ENCODE peak calls at places on chromosome 18, in six cellular contexts. E, A, P, U, C and Z are unnamed samples.

GRCh38 chr18:12376718-12377555 is at the start of gene AFG3L2:
- DNase-seq in E (peak), A (peak), P (peak), U (peak), C (peak), Z (peak)

GRCh38 chr18:9065864-9066263 is 36.6 kb upstream of the NDUFV2 start:
- DNase-seq in E (no peak), A (no peak), P (no peak), U (no peak), C (no peak), Z (no peak)

GRCh38 chr18:63617049-63617995 is 26.7 kb downstream of the SERPINB4 start:
- DNase-seq in E (no peak), A (no peak), P (no peak), U (no peak), C (no peak), Z (no peak)

GRCh38 chr18:10131783-10132381 is 218.1 kb downstream of the VAPA start:
- DNase-seq in E (no peak), A (no peak), P (no peak), U (peak), C (no peak), Z (no peak)

GRCh38 chr18:46506974-46507373 is 150.0 kb downstream of the LOXHD1 start:
- DNase-seq in E (no peak), A (no peak), P (no peak), U (no peak), C (no peak), Z (no peak)

GRCh38 chr18:68355637-68356036 is 359.3 kb downstream of the TMX3 start:
- DNase-seq in E (no peak), A (no peak), P (no peak), U (no peak), C (no peak), Z (no peak)

GRCh38 chr18:13233746-13234527 is 15.4 kb downstream of the LDLRAD4 start:
- DNase-seq in E (no peak), A (no peak), P (no peak), U (no peak), C (no peak), Z (no peak)

GRCh38 chr18:3245853-3246635 is 1.6 kb upstream of the MYL12A start:
- DNase-seq in E (no peak), A (peak), P (peak), U (peak), C (peak), Z (no peak)

GRCh38 chr18:68532328-68532885 is 182.5 kb downstream of the TMX3 start:
- DNase-seq in E (no peak), A (no peak), P (no peak), U (no peak), C (no peak), Z (no peak)

GRCh38 chr18:57422313-57422872 is 12.8 kb upstream of the ONECUT2 start:
- DNase-seq in E (no peak), A (no peak), P (no peak), U (no peak), C (no peak), Z (no peak)

GRCh38 chr18:70490008-70490933 is 201.4 kb downstream of the SOCS6 start:
- DNase-seq in E (no peak), A (peak), P (peak), U (peak), C (no peak), Z (peak)

GRCh38 chr18:34117319-34117718 is 107.4 kb downstream of the NOL4 start:
- DNase-seq in E (no peak), A (no peak), P (no peak), U (peak), C (no peak), Z (no peak)

GRCh38 chr18:41371718-41372117 is 583.3 kb upstream of the PIK3C3 start:
- DNase-seq in E (no peak), A (no peak), P (no peak), U (peak), C (no peak), Z (no peak)

GRCh38 chr18:62442391-62442790 is 80.4 kb upstream of the ZCCHC2 start:
- DNase-seq in E (no peak), A (no peak), P (no peak), U (no peak), C (no peak), Z (no peak)

GRCh38 chr18:68429111-68429510 is 285.8 kb downstream of the TMX3 start:
- DNase-seq in E (no peak), A (no peak), P (no peak), U (no peak), C (no peak), Z (no peak)

GRCh38 chr18:9827856-9828793 is 57.6 kb upstream of the TXNDC2 start:
- DNase-seq in E (no peak), A (peak), P (peak), U (no peak), C (no peak), Z (no peak)

GRCh38 chr18:28855524-28855923 is 678.6 kb upstream of the CDH2 start:
- DNase-seq in E (no peak), A (no peak), P (no peak), U (no peak), C (no peak), Z (no peak)

GRCh38 chr18:40752336-40752735 is 1202.7 kb upstream of the PIK3C3 start:
- DNase-seq in E (no peak), A (no peak), P (no peak), U (no peak), C (no peak), Z (no peak)

GRCh38 chr18:36374262-36374661 is 76.7 kb downstream of the FHOD3 start:
- DNase-seq in E (no peak), A (no peak), P (no peak), U (no peak), C (no peak), Z (no peak)

GRCh38 chr18:36375118-36375517 is 77.6 kb downstream of the FHOD3 start:
- DNase-seq in E (no peak), A (no peak), P (no peak), U (no peak), C (no peak), Z (no peak)

GRCh38 chr18:36378194-36378593 is 80.7 kb downstream of the FHOD3 start:
- DNase-seq in E (no peak), A (no peak), P (no peak), U (peak), C (no peak), Z (no peak)

GRCh38 chr18:36377626-36378025 is 80.1 kb downstream of the FHOD3 start:
- DNase-seq in E (no peak), A (no peak), P (no peak), U (peak), C (no peak), Z (no peak)

DNA sequence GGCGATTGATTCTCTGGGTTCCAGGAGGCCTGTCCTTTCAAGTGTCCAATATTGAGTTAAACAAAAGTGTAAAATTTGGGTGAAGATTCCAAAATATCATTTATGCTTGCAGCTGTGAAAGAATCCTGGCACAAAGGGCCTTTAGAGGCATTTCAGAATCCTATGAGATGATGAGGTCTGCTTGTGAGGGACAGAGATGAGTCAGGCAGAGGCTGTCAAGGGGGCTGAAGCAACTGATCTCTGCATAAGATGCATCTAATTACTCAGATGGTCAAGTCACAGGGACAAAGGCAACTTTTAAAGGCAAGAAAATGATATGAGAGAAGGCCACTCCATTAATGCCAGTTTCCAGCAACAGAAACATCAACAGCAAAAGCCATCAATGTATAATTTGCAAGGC is 78.8 kb downstream of the FHOD3 start:
- DNase-seq in E (no peak), A (no peak), P (no peak), U (no peak), C (no peak), Z (no peak)
- TF ChIP-seq YY1 in E (no peak), A (no peak), P (no peak), U (no peak), C (no peak), Z (no peak)

GRCh38 chr18:35949090-35949489 is 23.4 kb upstream of the RMP24 start:
- DNase-seq in E (no peak), A (no peak), P (no peak), U (no peak), C (no peak), Z (no peak)
- H3K4me3 ChIP-seq in E (no peak), A (no peak), P (no peak), U (no peak), C (peak), Z (peak)

GRCh38 chr18:2212846-2213245 is 358.5 kb downstream of the METTL4 start:
- DNase-seq in E (no peak), A (no peak), P (no peak), U (no peak), C (no peak), Z (no peak)

GRCh38 chr18:2218101-2218500 is 353.2 kb downstream of the METTL4 start:
- DNase-seq in E (no peak), A (no peak), P (no peak), U (no peak), C (no peak), Z (no peak)

GRCh38 chr18:2213905-2214304 is 357.4 kb downstream of the METTL4 start:
- DNase-seq in E (no peak), A (no peak), P (no peak), U (no peak), C (no peak), Z (no peak)
- TF ChIP-seq YY1 in E (no peak), A (no peak), P (no peak), U (no peak), C (no peak), Z (no peak)

DNA sequence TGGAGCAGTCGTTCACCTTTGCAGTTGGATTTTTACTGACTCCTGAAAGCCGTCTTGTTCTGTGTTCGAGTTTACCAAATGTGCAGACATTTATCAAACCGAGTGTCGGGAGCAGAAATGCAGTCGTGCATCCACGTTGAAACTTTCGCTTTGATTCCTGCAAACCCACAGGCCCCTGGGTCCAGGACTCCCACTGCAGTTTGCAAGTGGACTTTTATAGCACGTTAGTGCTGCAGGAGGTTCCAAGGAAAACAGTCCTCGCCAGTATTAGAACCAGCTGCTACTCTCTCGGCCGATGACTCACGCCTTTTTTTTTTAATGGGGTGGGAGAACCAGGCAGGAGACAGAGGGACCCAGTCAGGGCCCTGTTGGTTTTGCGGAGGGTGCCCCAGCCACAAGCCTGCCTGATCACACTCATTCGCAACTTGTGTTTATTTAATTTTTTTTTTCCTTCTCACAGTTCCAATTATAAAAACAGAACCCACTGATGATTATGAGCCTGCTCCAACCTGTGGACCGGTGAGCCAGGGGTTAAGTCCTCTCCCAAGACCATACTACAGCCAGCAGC is 90.1 kb downstream of the NFATC1 start:
- DNase-seq in E (no peak), A (no peak), P (no peak), U (no peak), C (no peak), Z (no peak)
- H3K4me3 ChIP-seq in E (no peak), A (no peak), P (no peak), U (no peak), C (no peak), Z (no peak)

GRCh38 chr18:58529714-58530354 is 99.1 kb downstream of the ALPK2 start:
- DNase-seq in E (no peak), A (peak), P (peak), U (peak), C (peak), Z (peak)
- TF ChIP-seq YY1 in E (peak), A (no peak), P (no peak), U (no peak), C (no peak), Z (no peak)

GRCh38 chr18:49164738-49165137 is 214.0 kb upstream of the SMAD7 start:
- DNase-seq in E (no peak), A (no peak), P (no peak), U (no peak), C (no peak), Z (no peak)
- H3K4me3 ChIP-seq in E (no peak), A (no peak), P (no peak), U (no peak), C (no peak), Z (no peak)

GRCh38 chr18:55234366-55235093 is 275.3 kb upstream of the CCDC68 start:
- DNase-seq in E (peak), A (peak), P (peak), U (peak), C (peak), Z (peak)
- TF ChIP-seq YY1 in E (peak), A (peak), P (no peak), U (peak), C (peak), Z (no peak)

DNA sequence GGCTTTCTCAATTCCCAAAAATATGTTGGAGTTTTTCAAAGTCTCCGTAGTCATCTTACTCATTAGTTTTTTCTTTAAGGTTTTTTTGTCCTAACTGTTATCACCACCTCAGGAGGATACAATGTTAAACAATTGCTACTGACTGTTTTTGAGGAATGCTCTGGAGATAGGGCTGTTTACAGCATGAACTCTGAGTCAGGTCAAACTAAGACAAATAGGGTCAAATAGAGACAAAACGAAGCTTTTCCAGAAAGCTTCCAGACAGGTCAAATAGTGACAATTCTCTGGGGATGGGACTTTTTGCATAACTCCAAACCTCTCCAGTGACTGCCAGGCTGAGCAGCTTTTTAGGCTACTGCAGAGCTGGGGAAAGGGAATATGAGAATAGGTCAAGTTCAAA is 15.2 kb upstream of the DIPK1C start:
- DNase-seq in E (no peak), A (no peak), P (no peak), U (no peak), C (no peak), Z (no peak)
- H3K4me3 ChIP-seq in E (no peak), A (no peak), P (no peak), U (no peak), C (no peak), Z (no peak)

GRCh38 chr18:7635948-7636347 is 68.8 kb downstream of the PTPRM start:
- DNase-seq in E (no peak), A (no peak), P (no peak), U (no peak), C (no peak), Z (no peak)

GRCh38 chr18:7641813-7642212 is 74.7 kb downstream of the PTPRM start:
- DNase-seq in E (no peak), A (no peak), P (no peak), U (no peak), C (no peak), Z (no peak)

GRCh38 chr18:7633171-7633570 is 66.1 kb downstream of the PTPRM start:
- DNase-seq in E (no peak), A (no peak), P (no peak), U (no peak), C (no peak), Z (no peak)

GRCh38 chr18:7632152-7633098 is 65.3 kb downstream of the PTPRM start:
- DNase-seq in E (no peak), A (no peak), P (no peak), U (no peak), C (no peak), Z (no peak)

DNA sequence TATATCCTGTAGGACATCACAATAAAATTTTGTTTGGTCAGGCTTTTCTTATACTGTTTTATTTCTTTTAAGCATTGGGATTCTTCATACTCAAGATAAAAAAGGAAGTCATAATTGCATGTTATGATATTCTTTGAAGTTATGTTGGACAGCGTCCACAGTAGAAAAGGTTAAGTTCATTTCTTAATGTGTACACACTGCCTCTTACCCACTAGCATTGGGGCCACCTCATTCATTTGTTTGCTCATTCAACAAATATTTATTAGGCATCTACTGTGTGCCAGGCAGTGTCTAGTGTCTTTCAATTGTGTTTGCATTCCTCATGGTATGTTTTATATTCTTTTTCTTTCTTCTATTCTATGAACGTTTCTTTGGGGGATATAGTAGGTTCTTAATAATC is 70.2 kb downstream of the PTPRM start:
- DNase-seq in E (no peak), A (no peak), P (no peak), U (no peak), C (no peak), Z (no peak)
- TF ChIP-seq YY1 in E (no peak), A (no peak), P (no peak), U (no peak), C (no peak), Z (no peak)

DNA sequence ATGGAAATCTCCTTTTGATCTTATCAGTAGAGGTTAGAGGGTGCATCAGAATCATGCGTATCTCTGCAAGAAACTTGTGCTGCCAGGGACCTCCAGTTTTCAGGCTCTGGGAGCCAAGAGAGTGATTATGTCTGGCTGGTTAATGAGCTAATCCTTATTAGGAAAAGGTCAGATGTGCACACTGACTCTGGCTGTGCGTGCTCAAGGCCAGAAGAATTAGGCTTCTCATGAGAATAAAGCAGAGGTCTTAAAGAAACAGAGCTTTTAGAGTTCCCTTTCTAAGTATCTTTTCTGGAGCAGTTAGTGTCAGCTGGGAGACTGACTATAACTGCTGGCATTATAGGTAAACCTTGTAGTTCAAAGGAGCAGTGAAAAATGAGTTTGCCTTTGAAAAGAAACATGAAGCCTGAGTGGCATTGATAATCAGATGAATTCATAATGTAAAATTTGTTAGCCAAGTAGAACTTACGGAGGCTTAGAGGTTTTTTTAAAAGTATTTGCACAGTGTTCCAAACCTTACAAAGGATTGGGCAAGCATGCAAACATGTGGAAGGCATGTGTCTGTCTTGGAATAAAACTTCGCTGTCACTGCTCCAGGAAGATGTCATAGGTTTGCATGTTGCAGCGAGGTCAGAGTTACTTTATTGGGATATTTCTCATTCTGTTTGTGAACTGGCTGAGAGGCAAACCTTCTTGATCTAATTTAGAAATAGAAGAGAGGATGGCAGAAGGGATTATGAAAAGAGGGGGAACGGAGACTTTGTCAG is 151.7 kb downstream of the ARHGAP28 start:
- DNase-seq in E (no peak), A (no peak), P (no peak), U (no peak), C (no peak), Z (no peak)
- H3K4me3 ChIP-seq in E (no peak), A (no peak), P (no peak), U (no peak), C (no peak), Z (no peak)